ENCODE peak calls at places on chromosome 15, in five cellular contexts. H is GM12878, L is A549, C is SK-N-SH, F is HL-60. N is an unnamed sample.

GRCh38 chr15:100769975-100770340 is 109.7 kb upstream of the ALDH1A3 start:
- DNase-seq in H (no peak), L (no peak), C (peak), F (no peak), N (no peak)

GRCh38 chr15:40845511-40846284 is 1.9 kb downstream of the SPINT1 start:
- DNase-seq in H (no peak), L (no peak), C (no peak), F (no peak), N (peak)

GRCh38 chr15:77076325-77076915 is 5.5 kb upstream of the TSPAN3 start:
- DNase-seq in H (no peak), L (no peak), C (no peak), F (no peak), N (no peak)

GRCh38 chr15:73745073-73745472 is 8.1 kb downstream of the INSYN1 start:
- DNase-seq in H (no peak), L (no peak), C (no peak), F (no peak), N (no peak)

GRCh38 chr15:77905301-77905920 is 172.1 kb downstream of the TBC1D2B start:
- DNase-seq in H (no peak), L (no peak), C (no peak), F (no peak), N (no peak)

GRCh38 chr15:100721758-100722550 is 119.6 kb downstream of the ASB7 start:
- DNase-seq in H (no peak), L (peak), C (no peak), F (peak), N (no peak)

GRCh38 chr15:36278219-36278618 is 301.2 kb upstream of the CDIN1 start:
- DNase-seq in H (no peak), L (no peak), C (no peak), F (no peak), N (peak)

GRCh38 chr15:20106026-20106425 is 435.6 kb downstream of the GOLGA6L6 start:
- DNase-seq in H (no peak), L (no peak), C (no peak), F (no peak), N (peak)

GRCh38 chr15:46502668-46503067 is 867.8 kb downstream of the SQOR start:
- DNase-seq in H (no peak), L (no peak), C (no peak), F (no peak), N (peak)

GRCh38 chr15:72992733-72993321 is 59.4 kb upstream of the NEO1 start:
- DNase-seq in H (no peak), L (no peak), C (no peak), F (no peak), N (no peak)

GRCh38 chr15:90703455-90703854 is 13.7 kb upstream of the BLM start:
- DNase-seq in H (no peak), L (no peak), C (no peak), F (no peak), N (no peak)

GRCh38 chr15:23439513-23439912 is 7.5 kb downstream of the GOLGA6L2 start:
- DNase-seq in H (no peak), L (no peak), C (no peak), F (no peak), N (no peak)

GRCh38 chr15:85474700-85475316 is 94.4 kb downstream of the AKAP13 start:
- DNase-seq in H (peak), L (no peak), C (no peak), F (no peak), N (no peak)

GRCh38 chr15:78638658-78639314 is 2.2 kb downstream of the CHRNB4 start:
- DNase-seq in H (no peak), L (peak), C (peak), F (no peak), N (peak)

GRCh38 chr15:38253448-38253847 is 812 bp downstream of the SPRED1 start:
- DNase-seq in H (no peak), L (no peak), C (no peak), F (peak), N (peak)

GRCh38 chr15:45635763-45636292 is 999 bp downstream of the SQOR start:
- DNase-seq in H (no peak), L (no peak), C (no peak), F (no peak), N (no peak)

GRCh38 chr15:38972831-38973230 is 408.2 kb upstream of the RASGRP1 start:
- DNase-seq in H (no peak), L (no peak), C (no peak), F (no peak), N (no peak)

GRCh38 chr15:71294636-71295241 is 179.5 kb downstream of the THSD4 start:
- DNase-seq in H (no peak), L (peak), C (no peak), F (no peak), N (no peak)

GRCh38 chr15:50059883-50060282 is 59.1 kb downstream of the ATP8B4 start:
- DNase-seq in H (no peak), L (no peak), C (no peak), F (no peak), N (peak)

GRCh38 chr15:26772588-26773484 is at the start of gene GABRB3:
- DNase-seq in H (no peak), L (peak), C (peak), F (no peak), N (peak)

GRCh38 chr15:73686781-73687256 is 2.6 kb downstream of the CD276 start:
- DNase-seq in H (no peak), L (peak), C (no peak), F (no peak), N (no peak)

GRCh38 chr15:72237286-72238224 is 6.6 kb upstream of the PKM start:
- DNase-seq in H (peak), L (peak), C (peak), F (peak), N (peak)

GRCh38 chr15:32893412-32893811 is 175.6 kb downstream of the GREM1 start:
- DNase-seq in H (no peak), L (no peak), C (no peak), F (no peak), N (no peak)

GRCh38 chr15:31867536-31868442 is 162.5 kb upstream of the CHRNA7 start:
- DNase-seq in H (peak), L (peak), C (peak), F (peak), N (peak)

GRCh38 chr15:52282418-52282817 is 13.2 kb downstream of the MYO5C start:
- DNase-seq in H (no peak), L (no peak), C (no peak), F (no peak), N (no peak)

GRCh38 chr15:43406192-43406591 is 35.3 kb downstream of the TUBGCP4 start:
- DNase-seq in H (no peak), L (no peak), C (peak), F (no peak), N (no peak)

GRCh38 chr15:74821091-74821789 is 5.2 kb upstream of the CPLX3 start:
- DNase-seq in H (peak), L (no peak), C (peak), F (no peak), N (peak)
- TF ChIP-seq CTCF in H (no peak), L (no peak), C (no peak), F (no peak), N (no peak)

DNA sequence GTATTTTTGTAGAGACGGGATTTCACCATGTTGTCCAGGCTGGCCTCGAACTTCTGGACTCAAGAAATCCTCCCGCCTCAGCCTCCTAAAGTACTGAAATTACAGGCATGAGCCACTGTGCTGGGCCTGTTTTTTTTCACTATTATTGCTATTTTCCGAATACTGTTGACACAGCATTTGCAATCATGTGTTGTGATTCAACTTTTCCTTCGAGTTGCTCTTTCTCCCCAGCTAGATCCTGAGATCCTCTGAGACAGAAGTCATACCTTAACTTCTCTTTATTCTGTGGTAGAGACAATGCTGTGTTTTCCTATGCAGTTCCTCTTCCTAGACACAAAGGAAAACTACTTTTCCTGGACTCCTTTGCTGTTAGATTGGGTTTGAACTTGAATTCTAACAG is 46.4 kb upstream of the USP3 start:
- DNase-seq in H (no peak), L (no peak), C (no peak), F (no peak), N (no peak)
- TF ChIP-seq REST in H (no peak), L (no peak), C (no peak), F (no peak), N (no peak)

GRCh38 chr15:82173108-82173507 is 89.4 kb downstream of the EFL1 start:
- DNase-seq in H (no peak), L (no peak), C (no peak), F (no peak), N (no peak)

GRCh38 chr15:82174471-82174870 is 88.1 kb downstream of the EFL1 start:
- DNase-seq in H (no peak), L (no peak), C (no peak), F (no peak), N (no peak)

GRCh38 chr15:82178061-82178460 is 84.5 kb downstream of the EFL1 start:
- DNase-seq in H (no peak), L (no peak), C (no peak), F (no peak), N (no peak)

GRCh38 chr15:82177291-82178010 is 85.1 kb downstream of the EFL1 start:
- DNase-seq in H (no peak), L (no peak), C (no peak), F (peak), N (no peak)

DNA sequence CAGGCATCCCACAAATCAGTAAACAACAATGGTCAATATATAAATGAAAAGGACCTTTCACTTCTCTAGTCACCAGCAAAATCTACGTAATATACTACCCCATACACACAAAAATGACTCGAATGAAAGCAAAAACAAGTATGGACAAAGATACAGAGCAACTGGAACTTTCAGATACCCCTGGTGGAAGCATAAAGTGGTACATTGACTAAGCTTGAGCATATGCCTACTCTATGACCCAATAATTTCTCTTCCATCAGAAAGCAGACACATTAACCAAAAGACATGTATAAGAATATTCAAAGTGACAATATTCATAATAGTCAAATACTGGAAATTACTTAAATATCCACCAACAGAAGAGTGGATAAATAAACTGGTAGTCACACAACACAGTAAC is 86.0 kb downstream of the EFL1 start:
- DNase-seq in H (no peak), L (no peak), C (no peak), F (no peak), N (no peak)
- TF ChIP-seq CTCF in H (no peak), L (no peak), C (peak), F (no peak), N (no peak)

GRCh38 chr15:51229907-51230328 is 108.5 kb downstream of the CYP19A1 start:
- DNase-seq in H (no peak), L (peak), C (peak), F (no peak), N (peak)
- TF ChIP-seq REST in H (no peak), L (no peak), C (no peak), F (no peak), N (no peak)

GRCh38 chr15:92166029-92166428 is 227.7 kb upstream of the ST8SIA2 start:
- DNase-seq in H (no peak), L (no peak), C (no peak), F (no peak), N (no peak)

GRCh38 chr15:92163641-92164040 is 230.0 kb upstream of the ST8SIA2 start:
- DNase-seq in H (no peak), L (no peak), C (no peak), F (no peak), N (no peak)

GRCh38 chr15:92164327-92165000 is 229.2 kb upstream of the ST8SIA2 start:
- DNase-seq in H (no peak), L (no peak), C (no peak), F (no peak), N (peak)

GRCh38 chr15:92166751-92167412 is 226.8 kb upstream of the ST8SIA2 start:
- DNase-seq in H (no peak), L (no peak), C (peak), F (no peak), N (no peak)

DNA sequence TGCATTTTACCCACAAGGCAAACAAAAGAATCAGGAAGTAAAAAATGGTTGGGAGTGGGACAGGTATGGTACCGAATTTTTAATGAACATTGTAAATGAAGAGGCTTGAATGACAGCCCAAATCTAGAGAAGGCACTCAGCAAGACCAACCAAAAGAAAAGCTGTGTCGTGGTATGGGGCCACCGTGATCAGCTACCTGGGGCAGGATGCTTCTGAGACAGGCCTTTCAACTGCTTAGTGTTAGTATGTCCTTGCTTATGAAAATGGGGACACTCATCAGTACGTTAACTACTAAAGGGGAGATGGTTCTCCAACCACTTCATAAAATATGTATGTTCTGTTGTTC is 228.7 kb upstream of the ST8SIA2 start:
- DNase-seq in H (no peak), L (no peak), C (no peak), F (no peak), N (no peak)
- TF ChIP-seq CTCF in H (no peak), L (no peak), C (no peak), F (no peak), N (no peak)